ENCODE peak calls at places on chromosomes 16 and 17, in nine cellular contexts. W is BE2C; X is progenitor cell of endocrine pancreas; S is ascending aorta; F is CD8-positive, alpha-beta T cell; A is pancreas; E is keratinocyte; B is glutamatergic neuron; O is GM10248. C is an unnamed sample.

GRCh38 chr17:8696951-8697745 is 47.5 kb downstream of the CCDC42 start:
- DNase-seq in W (no peak), X (peak), S (peak), F (no peak), A (no peak), E (no peak), B (no peak), O (no peak), C (no peak)

GRCh38 chr17:16933317-16934132 is 38.4 kb downstream of the TNFRSF13B start:
- DNase-seq in W (no peak), X (no peak), S (peak), F (no peak), A (no peak), E (no peak), B (no peak), O (peak), C (no peak)

GRCh38 chr17:67659028-67659427 is 58.7 kb upstream of the NOL11 start:
- DNase-seq in W (no peak), X (no peak), S (no peak), F (no peak), A (no peak), E (no peak), B (no peak), O (no peak), C (no peak)

GRCh38 chr16:84883301-84883700 is 63.5 kb downstream of the CRISPLD2 start:
- DNase-seq in W (no peak), X (no peak), S (no peak), F (no peak), A (no peak), E (no peak), B (no peak), O (no peak), C (no peak)

GRCh38 chr16:20884240-20884556 is 16.0 kb downstream of the DCUN1D3 start:
- DNase-seq in W (no peak), X (no peak), S (no peak), F (no peak), A (no peak), E (no peak), B (no peak), O (no peak), C (no peak)

GRCh38 chr16:86570542-86571196 is 4.0 kb downstream of the FOXC2 start:
- DNase-seq in W (no peak), X (no peak), S (no peak), F (no peak), A (no peak), E (no peak), B (no peak), O (no peak), C (no peak)

GRCh38 chr16:88662222-88662842 is 559 bp downstream of the MVD start:
- DNase-seq in W (no peak), X (peak), S (peak), F (no peak), A (peak), E (no peak), B (no peak), O (no peak), C (peak)

GRCh38 chr17:16516594-16517018 is 24.6 kb upstream of the LRRC75A start:
- DNase-seq in W (peak), X (no peak), S (peak), F (no peak), A (no peak), E (no peak), B (peak), O (no peak), C (no peak)

GRCh38 chr16:77297996-77298637 is 98.9 kb downstream of the SYCE1L start:
- DNase-seq in W (no peak), X (no peak), S (no peak), F (no peak), A (no peak), E (no peak), B (no peak), O (no peak), C (no peak)

GRCh38 chr16:7964717-7965116 is 625.6 kb downstream of the TMEM114 start:
- DNase-seq in W (no peak), X (no peak), S (no peak), F (no peak), A (no peak), E (no peak), B (no peak), O (no peak), C (no peak)

GRCh38 chr17:27569257-27569722 is 61.7 kb upstream of the LGALS9 start:
- DNase-seq in W (peak), X (no peak), S (no peak), F (peak), A (no peak), E (no peak), B (peak), O (peak), C (peak)

GRCh38 chr17:77692571-77693161 is 265.8 kb upstream of the TNRC6C start:
- DNase-seq in W (no peak), X (no peak), S (peak), F (no peak), A (no peak), E (peak), B (no peak), O (no peak), C (no peak)

GRCh38 chr17:12128946-12129345 is 108.3 kb downstream of the MAP2K4 start:
- DNase-seq in W (no peak), X (no peak), S (no peak), F (no peak), A (no peak), E (no peak), B (no peak), O (no peak), C (no peak)

GRCh38 chr17:43040655-43041054 is 15.6 kb downstream of the RND2 start:
- DNase-seq in W (no peak), X (no peak), S (no peak), F (no peak), A (no peak), E (no peak), B (no peak), O (no peak), C (no peak)

GRCh38 chr16:30658731-30659506 is 688 bp downstream of the FBRS start:
- DNase-seq in W (peak), X (peak), S (peak), F (no peak), A (peak), E (peak), B (peak), O (peak), C (no peak)

GRCh38 chr17:47785538-47786123 is 36.0 kb downstream of the OSBPL7 start:
- DNase-seq in W (no peak), X (peak), S (no peak), F (no peak), A (no peak), E (no peak), B (no peak), O (peak), C (no peak)

GRCh38 chr16:81544261-81544660 is 99.7 kb downstream of the CMIP start:
- DNase-seq in W (no peak), X (no peak), S (no peak), F (no peak), A (no peak), E (no peak), B (no peak), O (no peak), C (no peak)

GRCh38 chr16:4918790-4919210 is 18.1 kb downstream of the PPL start:
- DNase-seq in W (no peak), X (no peak), S (no peak), F (no peak), A (no peak), E (no peak), B (no peak), O (no peak), C (no peak)

GRCh38 chr17:57557793-57558681 is 187.1 kb downstream of the CCDC182 start:
- DNase-seq in W (no peak), X (no peak), S (peak), F (no peak), A (no peak), E (peak), B (no peak), O (no peak), C (no peak)

GRCh38 chr16:68229431-68230175 is 6.3 kb downstream of the ESRP2 start:
- DNase-seq in W (peak), X (peak), S (peak), F (no peak), A (peak), E (no peak), B (no peak), O (peak), C (peak)

GRCh38 chr17:46785696-46786095 is 32.8 kb downstream of the WNT3 start:
- DNase-seq in W (no peak), X (no peak), S (no peak), F (no peak), A (no peak), E (no peak), B (no peak), O (no peak), C (no peak)

GRCh38 chr16:4140652-4141051 is 24.4 kb upstream of the ADCY9 start:
- DNase-seq in W (no peak), X (no peak), S (no peak), F (no peak), A (no peak), E (no peak), B (no peak), O (no peak), C (no peak)

GRCh38 chr16:11493531-11493929 is 93.2 kb downstream of the LITAF start:
- DNase-seq in W (no peak), X (no peak), S (no peak), F (no peak), A (no peak), E (no peak), B (no peak), O (no peak), C (no peak)

GRCh38 chr17:50380369-50381259 is 7.6 kb downstream of the EME1 start:
- DNase-seq in W (no peak), X (no peak), S (no peak), F (no peak), A (no peak), E (no peak), B (no peak), O (no peak), C (no peak)

GRCh38 chr16:50861926-50862325 is 120.0 kb downstream of the CYLD start:
- DNase-seq in W (no peak), X (no peak), S (no peak), F (no peak), A (no peak), E (peak), B (no peak), O (no peak), C (no peak)

GRCh38 chr17:6853764-6854442 is 22.4 kb upstream of the TEKT1 start:
- DNase-seq in W (no peak), X (no peak), S (no peak), F (no peak), A (no peak), E (no peak), B (no peak), O (peak), C (no peak)

GRCh38 chr17:51445934-51446333 is 185.6 kb downstream of the UTP18 start:
- DNase-seq in W (no peak), X (no peak), S (no peak), F (no peak), A (no peak), E (no peak), B (no peak), O (no peak), C (no peak)

GRCh38 chr17:42288078-42288984 is at the start of gene STAT5A:
- DNase-seq in W (peak), X (peak), S (peak), F (peak), A (peak), E (no peak), B (peak), O (peak), C (peak)

GRCh38 chr17:32446949-32447348 is 2.6 kb downstream of the PSMD11 start:
- DNase-seq in W (no peak), X (no peak), S (no peak), F (no peak), A (no peak), E (no peak), B (no peak), O (no peak), C (no peak)

GRCh38 chr16:88309174-88309904 is 73.4 kb upstream of the ZNF469 start:
- DNase-seq in W (no peak), X (no peak), S (no peak), F (no peak), A (no peak), E (no peak), B (no peak), O (no peak), C (no peak)

GRCh38 chr16:54817432-54817831 is 113.2 kb upstream of the IRX5 start:
- DNase-seq in W (no peak), X (no peak), S (no peak), F (no peak), A (no peak), E (peak), B (no peak), O (no peak), C (no peak)

GRCh38 chr17:1351967-1352366 is 48.1 kb downstream of the YWHAE start:
- DNase-seq in W (no peak), X (no peak), S (no peak), F (no peak), A (no peak), E (no peak), B (no peak), O (no peak), C (no peak)

GRCh38 chr17:39174907-39175694 is 9.1 kb upstream of the ARL5C start:
- DNase-seq in W (peak), X (peak), S (peak), F (peak), A (peak), E (no peak), B (peak), O (peak), C (peak)

GRCh38 chr17:75288784-75289121 is 480 bp downstream of the SLC25A19 start:
- DNase-seq in W (peak), X (peak), S (no peak), F (no peak), A (no peak), E (no peak), B (no peak), O (peak), C (no peak)

GRCh38 chr17:43601280-43602050 is 55.3 kb upstream of the ETV4 start:
- DNase-seq in W (peak), X (no peak), S (peak), F (no peak), A (peak), E (no peak), B (no peak), O (no peak), C (no peak)

GRCh38 chr16:74099530-74099929 is 197.1 kb upstream of the PSMD7 start:
- DNase-seq in W (no peak), X (no peak), S (no peak), F (no peak), A (no peak), E (no peak), B (no peak), O (no peak), C (no peak)

GRCh38 chr16:81888520-81889394 is 109.7 kb downstream of the PLCG2 start:
- DNase-seq in W (no peak), X (no peak), S (no peak), F (no peak), A (no peak), E (no peak), B (no peak), O (no peak), C (no peak)

GRCh38 chr16:9331503-9331902 is 240.1 kb downstream of the HAPSTR1 start:
- DNase-seq in W (no peak), X (no peak), S (no peak), F (no peak), A (no peak), E (no peak), B (no peak), O (no peak), C (no peak)

GRCh38 chr17:62083651-62084050 is 18.6 kb upstream of the MED13 start:
- DNase-seq in W (no peak), X (no peak), S (no peak), F (no peak), A (no peak), E (no peak), B (no peak), O (no peak), C (no peak)
- TF ChIP-seq CTCF in W (no peak), X (no peak), S (no peak), F (no peak), A (no peak), E (no peak), B (no peak), O (no peak), C (no peak)

GRCh38 chr16:48153689-48154265 is 2.0 kb downstream of the ABCC12 start:
- DNase-seq in W (no peak), X (no peak), S (no peak), F (no peak), A (no peak), E (no peak), B (no peak), O (no peak), C (no peak)
- TF ChIP-seq CTCF in W (no peak), X (no peak), S (no peak), F (no peak), A (no peak), E (no peak), B (no peak), O (no peak), C (no peak)

GRCh38 chr17:37088913-37089312 is 140.2 kb downstream of the AATF start:
- DNase-seq in W (peak), X (no peak), S (no peak), F (no peak), A (no peak), E (no peak), B (no peak), O (no peak), C (no peak)
- TF ChIP-seq CTCF in W (peak), X (peak), S (no peak), F (no peak), A (no peak), E (no peak), B (no peak), O (no peak), C (no peak)

GRCh38 chr16:83806721-83807120 is 1.1 kb upstream of the HSBP1 start:
- DNase-seq in W (no peak), X (no peak), S (no peak), F (no peak), A (no peak), E (no peak), B (no peak), O (no peak), C (no peak)
- TF ChIP-seq CTCF in W (no peak), X (no peak), S (no peak), F (no peak), A (no peak), E (no peak), B (no peak), O (no peak), C (no peak)

GRCh38 chr16:25110392-25110947 is 1.1 kb upstream of the LCMT1 start:
- DNase-seq in W (no peak), X (no peak), S (no peak), F (no peak), A (no peak), E (no peak), B (no peak), O (no peak), C (no peak)

GRCh38 chr16:25109643-25110042 is 1.9 kb upstream of the LCMT1 start:
- DNase-seq in W (no peak), X (no peak), S (peak), F (no peak), A (no peak), E (peak), B (no peak), O (no peak), C (peak)

GRCh38 chr16:25107466-25107792 is 4.1 kb upstream of the LCMT1 start:
- DNase-seq in W (no peak), X (no peak), S (no peak), F (no peak), A (peak), E (no peak), B (no peak), O (no peak), C (no peak)

GRCh38 chr16:25108054-25108453 is 3.5 kb upstream of the LCMT1 start:
- DNase-seq in W (peak), X (no peak), S (no peak), F (peak), A (no peak), E (no peak), B (no peak), O (peak), C (no peak)

GRCh38 chr16:25106567-25107465 is 4.7 kb upstream of the LCMT1 start:
- DNase-seq in W (peak), X (peak), S (peak), F (peak), A (peak), E (no peak), B (peak), O (peak), C (peak)
- TF ChIP-seq CTCF in W (peak), X (peak), S (peak), F (no peak), A (no peak), E (peak), B (no peak), O (peak), C (no peak)

C was measured in mucosa of descending colon.